ENCODE peak calls at places on chromosomes 5 and 9, in eight cellular contexts. O is PC-3; I is Peyer's patch; K is pancreas; Z is kidney; B is lower lobe of right lung; H is CD4-positive, CD25-positive, alpha-beta regulatory T cell; P is esophagus squamous epithelium. F is an unnamed sample. For H3K4me1, the result is how much of the 10 kb centered on the place peaks cover.

GRCh38 chr5:31269259-31269658 is 75.8 kb downstream of the CDH6 start:
- DNase-seq in O (no peak), I (no peak), K (no peak), Z (no peak), B (no peak), H (no peak), P (no peak), F (no peak)

GRCh38 chr9:96168882-96169281 is 133.1 kb downstream of the HSD17B3 start:
- DNase-seq in O (no peak), I (no peak), K (no peak), Z (no peak), B (no peak), H (no peak), P (no peak), F (no peak)

GRCh38 chr5:5409151-5409810 is 13.2 kb upstream of the ICE1 start:
- DNase-seq in O (peak), I (no peak), K (no peak), Z (no peak), B (no peak), H (no peak), P (no peak), F (no peak)

GRCh38 chr9:13705913-13706312 is 426.4 kb upstream of the MPDZ start:
- DNase-seq in O (no peak), I (no peak), K (no peak), Z (no peak), B (no peak), H (no peak), P (no peak), F (no peak)

GRCh38 chr9:138121438-138122050 is 244.0 kb downstream of the CACNA1B start:
- DNase-seq in O (no peak), I (no peak), K (no peak), Z (peak), B (no peak), H (no peak), P (no peak), F (no peak)

GRCh38 chr5:93604119-93604963 is 21.3 kb downstream of the NR2F1 start:
- DNase-seq in O (no peak), I (no peak), K (peak), Z (peak), B (no peak), H (no peak), P (no peak), F (no peak)

GRCh38 chr9:113857875-113858274 is 18.2 kb upstream of the ZNF618 start:
- DNase-seq in O (no peak), I (no peak), K (no peak), Z (no peak), B (peak), H (no peak), P (no peak), F (no peak)

GRCh38 chr5:157266286-157267007 is 524 bp downstream of the CYFIP2 start:
- DNase-seq in O (peak), I (peak), K (peak), Z (peak), B (peak), H (peak), P (no peak), F (peak)

GRCh38 chr9:83538172-83538889 is at the start of gene FRMD3:
- DNase-seq in O (peak), I (no peak), K (peak), Z (peak), B (peak), H (no peak), P (no peak), F (no peak)

GRCh38 chr5:134245101-134245604 is 19.3 kb upstream of the PPP2CA start:
- DNase-seq in O (peak), I (no peak), K (no peak), Z (no peak), B (no peak), H (no peak), P (no peak), F (no peak)

GRCh38 chr9:107054146-107054545 is 191.2 kb downstream of the ZNF462 start:
- DNase-seq in O (no peak), I (no peak), K (no peak), Z (no peak), B (no peak), H (no peak), P (no peak), F (no peak)

GRCh38 chr9:91151014-91151740 is 210.5 kb downstream of the AUH start:
- DNase-seq in O (no peak), I (peak), K (no peak), Z (no peak), B (no peak), H (no peak), P (no peak), F (no peak)

GRCh38 chr9:4678679-4679267 is 596 bp upstream of the CDC37L1 start:
- DNase-seq in O (peak), I (no peak), K (no peak), Z (no peak), B (no peak), H (peak), P (no peak), F (no peak)

GRCh38 chr9:36765468-36766341 is 193.0 kb downstream of the MELK start:
- DNase-seq in O (no peak), I (peak), K (peak), Z (peak), B (peak), H (peak), P (peak), F (peak)

GRCh38 chr9:131398204-131398603 is 4.3 kb downstream of the PRRC2B start:
- DNase-seq in O (peak), I (peak), K (no peak), Z (no peak), B (peak), H (peak), P (no peak), F (peak)

GRCh38 chr9:131395745-131396479 is 2.0 kb downstream of the PRRC2B start:
- DNase-seq in O (no peak), I (no peak), K (no peak), Z (peak), B (no peak), H (no peak), P (no peak), F (no peak)

GRCh38 chr9:131396626-131397025 is 2.7 kb downstream of the PRRC2B start:
- DNase-seq in O (no peak), I (no peak), K (no peak), Z (peak), B (no peak), H (no peak), P (no peak), F (no peak)

GRCh38 chr9:131395027-131395744 is 1.3 kb downstream of the PRRC2B start:
- DNase-seq in O (peak), I (peak), K (peak), Z (peak), B (peak), H (peak), P (no peak), F (peak)

DNA sequence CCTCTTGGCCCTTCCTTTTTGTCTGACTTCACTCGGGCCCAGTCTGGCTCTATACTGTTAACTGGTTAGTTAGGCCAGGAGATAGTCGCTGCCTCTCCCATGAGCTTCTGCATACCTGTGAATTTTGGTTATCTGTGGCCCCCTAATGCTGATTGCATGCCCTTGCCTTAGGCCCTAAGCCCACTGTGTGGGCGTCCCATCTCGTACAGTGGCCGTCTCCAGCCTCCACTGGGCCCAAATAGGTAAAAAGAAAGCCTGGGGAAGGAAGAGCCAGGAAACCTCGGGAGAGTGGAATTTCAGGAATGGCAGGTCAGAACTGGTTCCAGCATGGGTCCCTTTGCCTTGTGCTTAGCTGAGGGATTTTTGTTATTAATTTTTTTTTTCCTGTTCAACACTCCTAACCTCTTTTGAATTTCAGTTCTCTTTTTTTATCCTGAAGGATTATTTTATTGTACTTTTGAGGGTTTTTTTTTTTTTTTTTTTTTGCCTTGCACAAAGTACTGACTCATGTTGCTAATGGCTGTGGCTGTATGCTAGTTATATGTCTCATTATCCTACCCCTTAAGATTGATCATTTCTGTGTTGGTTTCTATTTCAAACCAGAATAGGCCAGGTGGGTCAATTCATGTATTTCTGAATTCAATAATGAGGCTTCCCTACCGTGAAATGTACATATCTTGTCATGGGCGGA is 3.4 kb downstream of the PRRC2B start:
- DNase-seq in O (peak), I (no peak), K (no peak), Z (peak), B (no peak), H (no peak), P (no peak), F (no peak)
- H3K4me1 ChIP-seq in O (under half), I (under half), K (half or more), Z (under half), B (half or more), H (half or more), P (half or more), F (half or more)

GRCh38 chr5:177303925-177304391 is 359 bp downstream of the PRELID1 start:
- DNase-seq in O (no peak), I (no peak), K (no peak), Z (no peak), B (no peak), H (no peak), P (no peak), F (no peak)
- H3K27ac ChIP-seq in O (peak), I (peak), K (peak), Z (peak), B (peak), H (peak), P (peak), F (peak)

DNA sequence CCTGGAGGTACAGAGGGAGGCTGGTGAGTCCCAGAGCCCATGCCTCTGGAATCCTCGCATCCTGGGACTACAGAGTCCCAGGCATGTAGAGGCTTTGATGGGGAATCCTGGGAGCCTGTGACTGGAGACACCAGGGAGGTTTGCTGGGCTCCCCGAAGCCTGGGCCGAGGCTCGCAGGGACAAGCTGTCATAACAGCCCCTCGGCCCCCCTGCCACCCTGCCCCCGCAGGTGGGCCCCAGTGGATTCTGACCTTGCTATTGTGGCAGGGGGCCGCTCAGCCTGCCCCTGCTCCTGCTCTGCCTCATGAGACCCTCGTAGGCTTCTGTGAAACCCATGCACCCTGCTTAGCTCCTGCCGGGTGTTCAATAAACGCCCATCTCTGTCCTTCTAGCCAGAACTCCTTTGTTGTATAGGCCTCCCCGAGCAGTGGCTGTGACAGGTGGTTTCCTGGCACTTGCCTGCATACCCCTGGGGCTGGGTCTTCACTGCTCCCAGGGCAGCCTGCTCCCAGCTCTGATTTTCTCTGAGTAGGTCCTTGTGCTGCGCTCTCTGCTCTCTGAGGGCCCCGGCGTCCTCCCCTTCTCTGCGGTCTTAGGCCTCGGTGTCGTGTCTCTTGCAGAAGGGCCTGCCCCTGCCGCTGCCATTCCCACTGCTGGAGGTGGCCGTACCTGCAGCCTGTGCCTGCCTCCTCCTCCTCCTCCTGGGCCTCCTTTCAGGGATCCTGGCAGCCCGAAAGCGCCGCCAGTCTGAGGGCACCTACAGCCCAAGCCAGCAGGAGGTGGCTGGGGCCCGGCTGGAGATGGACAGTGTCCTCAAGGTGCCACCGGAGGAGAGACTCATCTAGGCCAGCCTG is 20.4 kb downstream of the CRB2 start:
- DNase-seq in O (no peak), I (no peak), K (peak), Z (no peak), B (no peak), H (no peak), P (no peak), F (no peak)
- H3K4me1 ChIP-seq in O (under half), I (under half), K (under half), Z (under half), B (under half), H (under half), P (under half), F (under half)

DNA sequence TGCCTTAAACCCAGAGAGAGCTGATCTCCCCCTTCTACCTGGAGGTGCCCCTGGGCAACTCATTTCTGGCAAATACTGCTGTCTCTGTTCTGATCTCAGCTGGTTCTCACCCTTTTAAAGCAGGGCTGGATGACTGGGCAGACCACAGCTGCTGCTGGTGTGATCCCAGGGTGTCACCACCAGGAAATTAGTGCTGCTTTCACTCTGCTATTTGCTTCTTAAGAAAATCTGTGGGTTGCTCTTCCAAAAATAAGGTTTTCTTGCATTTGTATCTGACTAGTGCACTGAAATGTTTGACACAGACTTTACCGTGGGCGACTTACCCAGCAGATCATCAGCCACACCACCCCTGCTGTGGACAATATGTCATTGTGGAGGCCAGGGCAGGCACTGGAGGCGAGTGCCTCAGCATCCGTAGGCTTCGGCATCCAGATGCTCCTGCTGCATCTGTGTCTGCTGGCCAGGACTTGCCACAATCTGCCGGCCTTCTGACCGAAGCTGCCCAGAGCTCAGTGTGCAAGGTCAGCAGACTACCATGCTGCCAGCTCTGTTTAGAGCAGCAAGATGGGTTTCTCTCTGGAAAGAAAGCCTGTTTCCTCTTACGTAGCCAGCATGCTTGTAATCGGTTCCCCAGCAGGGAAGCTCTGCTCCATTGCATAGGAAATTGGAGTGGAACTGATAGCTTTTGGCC is 13.6 kb downstream of the ARHGAP26 start:
- DNase-seq in O (no peak), I (no peak), K (no peak), Z (no peak), B (no peak), H (no peak), P (no peak), F (peak)
- H3K27ac ChIP-seq in O (no peak), I (no peak), K (no peak), Z (peak), B (peak), H (no peak), P (peak), F (peak)

GRCh38 chr9:123929870-123930831 is at the start of gene DENND1A:
- DNase-seq in O (peak), I (peak), K (peak), Z (peak), B (peak), H (peak), P (peak), F (peak)
- H3K4me1 ChIP-seq in O (half or more), I (under half), K (under half), Z (under half), B (under half), H (under half), P (under half), F (under half)

GRCh38 chr5:39189297-39189955 is 29.9 kb downstream of the FYB1 start:
- DNase-seq in O (no peak), I (no peak), K (no peak), Z (no peak), B (no peak), H (no peak), P (no peak), F (no peak)

GRCh38 chr5:39187873-39188731 is 31.3 kb downstream of the FYB1 start:
- DNase-seq in O (peak), I (no peak), K (no peak), Z (no peak), B (no peak), H (no peak), P (no peak), F (no peak)

GRCh38 chr5:39191216-39191615 is 28.1 kb downstream of the FYB1 start:
- DNase-seq in O (no peak), I (no peak), K (no peak), Z (no peak), B (no peak), H (no peak), P (no peak), F (no peak)

GRCh38 chr5:39192449-39193160 is 26.8 kb downstream of the FYB1 start:
- DNase-seq in O (no peak), I (no peak), K (no peak), Z (no peak), B (no peak), H (no peak), P (no peak), F (no peak)

DNA sequence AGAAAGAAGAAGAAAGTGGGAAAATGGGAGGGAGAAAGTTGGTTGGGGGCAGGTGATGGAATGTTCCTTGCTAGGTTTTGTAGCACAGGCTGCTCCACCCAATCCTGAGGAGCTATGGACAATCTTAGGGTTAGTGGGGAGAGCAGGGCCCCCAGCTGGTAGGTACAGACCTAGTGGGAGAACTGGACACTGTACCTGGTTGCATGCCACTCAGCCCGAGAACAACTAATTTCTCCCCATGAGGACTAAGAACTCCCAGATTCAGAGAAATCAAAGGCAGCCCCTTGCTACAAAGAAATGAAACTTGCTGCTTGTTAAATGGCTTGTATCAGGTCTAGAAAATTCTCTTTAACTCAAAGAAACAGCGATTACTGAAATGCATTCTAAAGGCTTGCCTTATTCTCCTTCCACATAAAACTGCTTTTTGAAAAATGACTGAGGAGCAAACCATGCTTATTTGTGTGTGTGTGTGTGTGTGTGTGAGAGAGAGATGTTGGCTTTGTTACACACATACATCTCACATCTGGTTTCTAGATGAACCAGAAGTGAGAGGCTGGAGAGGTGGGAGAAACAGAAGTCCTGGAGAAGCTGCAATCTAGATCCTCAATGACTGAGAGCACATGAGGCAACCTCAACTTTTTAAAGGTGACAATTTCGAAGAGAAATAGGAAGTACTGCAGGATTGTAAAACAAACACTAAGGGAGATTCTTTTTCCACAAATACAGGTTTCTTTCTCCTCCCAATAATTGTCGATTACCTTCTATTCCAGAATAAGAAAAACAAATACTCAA is 28.9 kb downstream of the FYB1 start:
- DNase-seq in O (no peak), I (no peak), K (no peak), Z (no peak), B (no peak), H (no peak), P (no peak), F (no peak)
- H3K27ac ChIP-seq in O (no peak), I (no peak), K (no peak), Z (no peak), B (peak), H (peak), P (no peak), F (peak)

DNA sequence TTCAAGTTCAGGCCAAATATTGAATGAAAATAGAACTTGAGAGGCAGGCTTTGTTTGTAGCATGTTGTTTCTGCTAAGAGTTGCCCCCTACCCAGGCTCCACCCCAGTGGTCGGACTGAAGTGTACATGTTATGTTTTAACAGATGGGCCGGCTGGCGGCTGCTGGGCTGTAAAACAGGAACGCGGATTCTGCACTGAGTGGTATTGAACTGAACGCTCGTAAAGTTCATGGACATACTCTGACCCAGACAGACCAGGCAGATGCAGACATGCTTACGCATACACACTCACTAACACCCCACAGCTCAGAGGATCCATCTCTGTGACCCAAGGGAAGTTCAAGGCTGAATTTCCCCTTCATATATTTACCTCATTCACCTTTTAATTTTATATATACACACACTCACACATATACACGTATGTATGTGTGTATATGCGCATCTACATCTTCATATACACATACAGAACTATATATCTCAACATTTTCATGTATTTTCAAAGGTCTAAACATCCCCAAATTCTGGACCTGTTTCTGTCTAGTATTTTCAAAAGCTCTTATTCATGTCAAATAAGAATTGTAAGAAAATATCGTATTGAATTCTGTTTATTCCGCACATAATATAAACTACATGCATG is 1.4 kb downstream of the MARCHF3 start:
- DNase-seq in O (peak), I (peak), K (no peak), Z (no peak), B (peak), H (no peak), P (peak), F (no peak)
- H3K4me1 ChIP-seq in O (under half), I (under half), K (under half), Z (under half), B (under half), H (under half), P (under half), F (under half)

GRCh38 chr9:114925672-114926071 is 4.7 kb downstream of the TNFSF8 start:
- DNase-seq in O (no peak), I (no peak), K (no peak), Z (no peak), B (no peak), H (no peak), P (no peak), F (no peak)
- H3K27ac ChIP-seq in O (no peak), I (no peak), K (no peak), Z (no peak), B (no peak), H (no peak), P (no peak), F (no peak)

F was measured in CD8-positive, alpha-beta memory T cell.